ENCODE peak calls at places on chromosomes 4 and X, in four cellular contexts. D is left lung, J is right lobe of liver, C is OCI-LY7. Q is an unnamed sample.

GRCh38 chr4:80074059-80074458 is 1.0 kb upstream of the ANTXR2 start:
- DNase-seq in D (no peak), J (no peak), C (no peak), Q (no peak)

GRCh38 chr4:182671231-182671630 is 246.0 kb downstream of the DCTD start:
- DNase-seq in D (no peak), J (no peak), C (no peak), Q (no peak)

GRCh38 chr4:118999919-119000318 is 111.3 kb downstream of the SYNPO2 start:
- DNase-seq in D (no peak), J (no peak), C (no peak), Q (no peak)

GRCh38 chr4:143488684-143489083 is 24.8 kb upstream of the SMARCA5 start:
- DNase-seq in D (no peak), J (no peak), C (no peak), Q (no peak)

GRCh38 chr4:169115897-169116254 is 105.8 kb upstream of the CBR4 start:
- DNase-seq in D (peak), J (no peak), C (no peak), Q (peak)

GRCh38 chr4:89222171-89222570 is 85.4 kb downstream of the GPRIN3 start:
- DNase-seq in D (no peak), J (no peak), C (no peak), Q (no peak)

GRCh38 chr4:78689700-78690318 is 86.3 kb upstream of the BMP2K start:
- DNase-seq in D (no peak), J (no peak), C (no peak), Q (no peak)

GRCh38 chr4:141153751-141154510 is 20.7 kb upstream of the RNF150 start:
- DNase-seq in D (no peak), J (no peak), C (no peak), Q (no peak)

GRCh38 chrX:39152106-39152649 is 350.9 kb downstream of the MID1IP1 start:
- DNase-seq in D (no peak), J (peak), C (peak), Q (no peak)

GRCh38 chr4:72430050-72430449 is 139.0 kb downstream of the ADAMTS3 start:
- DNase-seq in D (no peak), J (no peak), C (no peak), Q (no peak)

GRCh38 chrX:110097920-110098319 is 95.0 kb downstream of the TMEM164 start:
- DNase-seq in D (no peak), J (no peak), C (no peak), Q (no peak)

GRCh38 chr4:178387756-178388155 is 945.5 kb upstream of the AGA start:
- DNase-seq in D (no peak), J (no peak), C (no peak), Q (no peak)

GRCh38 chr4:44679060-44679459 is 840 bp downstream of the GUF1 start:
- DNase-seq in D (no peak), J (no peak), C (peak), Q (no peak)

GRCh38 chrX:46693149-46693548 is 65.8 kb downstream of the SLC9A7 start:
- DNase-seq in D (no peak), J (no peak), C (peak), Q (no peak)

GRCh38 chr4:48557478-48557877 is 67.4 kb downstream of the ZAR1 start:
- DNase-seq in D (no peak), J (no peak), C (no peak), Q (no peak)

GRCh38 chrX:69603566-69604194 is 12.2 kb upstream of the EDA start:
- DNase-seq in D (no peak), J (no peak), C (no peak), Q (no peak)

GRCh38 chr4:2685541-2685940 is 70.6 kb downstream of the TNIP2 start:
- DNase-seq in D (no peak), J (no peak), C (no peak), Q (no peak)

GRCh38 chrX:129843459-129844306 is at the start of gene ZDHHC9:
- DNase-seq in D (peak), J (peak), C (peak), Q (peak)

GRCh38 chrX:95754411-95754810 is 930.2 kb upstream of the DIAPH2 start:
- DNase-seq in D (no peak), J (no peak), C (no peak), Q (no peak)

GRCh38 chrX:21691512-21692018 is 33.4 kb upstream of the KLHL34 start:
- DNase-seq in D (no peak), J (no peak), C (no peak), Q (no peak)

GRCh38 chr4:87171944-87172343 is 48.5 kb downstream of the KLHL8 start:
- DNase-seq in D (no peak), J (no peak), C (no peak), Q (no peak)

GRCh38 chr4:38111024-38111423 is 150.8 kb downstream of the PTTG2 start:
- DNase-seq in D (no peak), J (no peak), C (no peak), Q (no peak)

GRCh38 chrX:134634691-134635090 is 23.6 kb downstream of the PLAC1 start:
- DNase-seq in D (no peak), J (no peak), C (no peak), Q (no peak)

GRCh38 chr4:51960486-51960885 is 59.7 kb downstream of the LRRC66 start:
- DNase-seq in D (no peak), J (no peak), C (no peak), Q (no peak)

GRCh38 chr4:1192091-1192492 is 19.7 kb upstream of the SPON2 start:
- DNase-seq in D (peak), J (peak), C (no peak), Q (peak)

GRCh38 chrX:49058794-49059193 is at the start of gene CCDC120:
- DNase-seq in D (no peak), J (no peak), C (no peak), Q (no peak)

GRCh38 chrX:151687635-151688034 is 7.6 kb upstream of the PRRG3 start:
- DNase-seq in D (no peak), J (no peak), C (no peak), Q (no peak)

GRCh38 chr4:76305971-76306881 is at the start of gene STBD1:
- DNase-seq in D (peak), J (peak), C (no peak), Q (no peak)

GRCh38 chrX:10259716-10260115 is 102.9 kb downstream of the CLCN4 start:
- DNase-seq in D (no peak), J (no peak), C (no peak), Q (no peak)

DNA sequence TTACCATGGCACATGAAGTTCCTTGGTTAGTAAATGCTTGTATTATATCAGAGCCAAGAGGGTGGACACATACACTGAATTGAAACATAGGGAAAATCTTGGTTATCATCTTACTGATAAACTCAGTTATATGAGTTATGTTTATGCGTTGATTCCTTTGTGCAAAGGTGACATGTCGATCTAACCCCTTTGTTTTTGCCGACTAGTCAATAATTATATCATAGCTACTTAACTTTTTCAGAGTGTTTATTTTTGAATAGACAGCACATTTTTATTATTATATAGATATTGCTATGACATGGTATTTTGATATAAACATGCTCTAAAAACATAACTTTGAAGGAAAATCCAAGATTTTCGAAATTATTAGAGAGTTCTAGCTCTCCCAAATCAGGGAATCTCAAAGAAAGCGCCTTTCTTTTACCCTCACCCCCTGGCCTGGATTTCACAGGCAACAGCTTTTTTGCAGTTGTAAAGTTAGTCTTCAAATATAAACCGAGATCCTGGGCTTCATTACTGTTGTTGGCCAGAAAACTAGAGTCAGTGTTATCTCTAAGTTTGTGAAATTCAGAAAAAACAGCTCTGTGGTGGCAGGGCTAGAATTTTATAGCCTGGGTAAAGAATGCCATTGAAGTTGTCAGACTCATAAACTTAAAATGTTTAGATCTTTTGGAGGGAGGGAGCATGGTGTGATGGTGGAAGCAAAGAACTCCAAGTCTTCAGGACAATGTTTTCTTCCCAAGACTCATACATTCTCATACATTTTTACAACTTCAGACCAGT is 45.8 kb upstream of the PITX2 start:
- DNase-seq in D (no peak), J (no peak), C (no peak), Q (no peak)
- TF ChIP-seq CTCF in D (no peak), J (no peak), C (no peak), Q (no peak)

GRCh38 chr4:107255114-107255513 is 219.0 kb upstream of the DKK2 start:
- DNase-seq in D (no peak), J (no peak), C (no peak), Q (no peak)
- H3K4me3 ChIP-seq in D (no peak), J (no peak), C (no peak), Q (no peak)

GRCh38 chr4:135670548-135670947 is 1469.0 kb upstream of the PABPC4L start:
- DNase-seq in D (no peak), J (no peak), C (no peak), Q (no peak)
- TF ChIP-seq CTCF in D (no peak), J (peak), C (no peak), Q (no peak)

GRCh38 chrX:1536712-1537030 is 314 bp downstream of the P2RY8 start:
- DNase-seq in D (no peak), J (no peak), C (no peak), Q (no peak)
- H3K4me3 ChIP-seq in D (peak), J (peak), C (peak), Q (no peak)

GRCh38 chr4:103036169-103036568 is 16.7 kb upstream of the SLC9B1 start:
- DNase-seq in D (no peak), J (no peak), C (no peak), Q (no peak)

GRCh38 chr4:103030791-103031190 is 11.3 kb upstream of the SLC9B1 start:
- DNase-seq in D (no peak), J (no peak), C (no peak), Q (no peak)

GRCh38 chr4:103026868-103027267 is 7.4 kb upstream of the SLC9B1 start:
- DNase-seq in D (no peak), J (no peak), C (no peak), Q (no peak)

DNA sequence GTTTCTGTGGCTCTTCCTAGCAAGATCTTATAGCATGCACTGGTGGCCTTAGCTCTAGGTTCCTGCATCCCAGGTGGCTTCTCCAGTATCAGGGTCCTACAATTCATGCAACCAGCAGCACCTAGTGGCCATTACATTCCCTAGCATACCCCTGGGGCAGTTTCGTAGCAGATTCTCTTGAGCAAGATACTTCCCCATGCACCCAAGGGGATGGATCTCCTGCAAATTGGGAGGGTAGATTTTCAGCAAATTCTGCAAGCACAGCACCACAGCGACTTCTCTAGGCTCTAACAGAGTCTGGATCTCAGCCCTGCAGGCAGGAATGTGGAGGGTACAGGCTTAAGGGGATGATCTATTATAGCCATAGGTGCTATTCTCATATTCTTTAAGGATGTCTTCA is 13.1 kb upstream of the SLC9B1 start:
- DNase-seq in D (no peak), J (no peak), C (peak), Q (no peak)
- TF ChIP-seq CTCF in D (no peak), J (peak), C (peak), Q (peak)

DNA sequence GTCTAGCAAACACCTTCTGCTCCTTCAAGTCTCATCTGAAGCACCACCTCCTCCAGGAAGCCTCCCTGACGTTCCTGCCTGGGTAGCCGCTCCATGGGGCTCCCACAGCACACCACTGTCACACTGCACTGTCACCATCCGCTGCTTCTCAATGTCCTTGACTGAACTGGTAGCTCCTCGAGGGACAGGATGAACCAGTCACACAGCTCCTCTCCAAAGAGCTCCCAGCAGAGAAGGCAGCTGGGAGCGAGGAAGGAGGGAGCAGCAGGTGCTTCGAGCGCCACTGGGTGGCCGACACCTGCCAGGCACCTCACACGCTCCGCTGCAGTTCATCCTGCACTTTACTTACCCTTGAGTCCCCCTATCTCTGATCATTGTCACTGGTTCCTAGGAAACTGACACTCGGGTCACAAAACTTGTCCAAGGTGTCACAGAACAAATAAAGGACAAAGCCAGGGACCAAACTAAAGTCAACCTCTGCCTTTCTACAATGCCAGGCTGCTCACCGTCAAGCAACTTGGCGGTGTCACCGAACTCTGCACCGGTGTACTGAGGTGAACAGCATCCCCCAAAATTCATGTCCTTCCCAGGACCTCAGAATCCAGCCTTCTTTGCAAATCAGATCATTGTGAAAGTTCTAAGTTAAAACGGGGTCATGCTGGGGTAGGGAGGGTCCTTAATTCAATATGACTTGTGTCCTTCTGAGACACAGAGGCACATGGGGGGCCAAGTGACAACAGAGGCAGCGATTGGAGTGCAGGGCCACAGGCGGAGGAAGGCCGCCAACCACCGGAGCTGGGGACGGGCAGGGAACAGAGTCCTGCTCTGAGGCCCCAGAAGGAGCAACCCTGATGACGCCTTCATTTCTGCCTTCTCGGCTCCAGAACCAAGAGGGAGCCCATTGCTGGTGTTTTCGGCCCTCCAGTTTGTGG is 5.5 kb upstream of the S100P start:
- DNase-seq in D (peak), J (no peak), C (no peak), Q (no peak)
- H3K4me3 ChIP-seq in D (no peak), J (no peak), C (no peak), Q (no peak)